ENCODE peak calls at places on chromosomes 1 and 21, in nine cellular contexts. One of them, this sample, is unnamed.

GRCh38 chr1:19398309-19398760 is 86.2 kb downstream of the SLC66A1 start:
- DNase-seq in body of pancreas: no peak
- DNase-seq in fibroblast of lung: peak
- DNase-seq in naive thymus-derived CD4-positive, alpha-beta T cell: no peak
- DNase-seq in stimulated activated CD4-positive, alpha-beta T cell treated with anti-CD3 and anti-CD28 coated beads, Interleukin-4, amount 100 ng/mL, for 1 hour: no peak
- DNase-seq in naive B cell: no peak
- DNase-seq in suprapubic skin: no peak
- DNase-seq in left ventricle myocardium inferior: no peak
- DNase-seq in ecto neural progenitor cell: no peak
- DNase-seq in this sample: no peak

GRCh38 chr1:10508511-10508951 is 33.8 kb downstream of the PEX14 start:
- DNase-seq in body of pancreas: no peak
- DNase-seq in fibroblast of lung: no peak
- DNase-seq in naive thymus-derived CD4-positive, alpha-beta T cell: no peak
- DNase-seq in stimulated activated CD4-positive, alpha-beta T cell treated with anti-CD3 and anti-CD28 coated beads, Interleukin-4, amount 100 ng/mL, for 1 hour: no peak
- DNase-seq in naive B cell: no peak
- DNase-seq in suprapubic skin: no peak
- DNase-seq in left ventricle myocardium inferior: no peak
- DNase-seq in ecto neural progenitor cell: peak
- DNase-seq in this sample: no peak

GRCh38 chr1:183632087-183632486 is 3.5 kb downstream of the ARPC5 start:
- DNase-seq in body of pancreas: no peak
- DNase-seq in fibroblast of lung: peak
- DNase-seq in naive thymus-derived CD4-positive, alpha-beta T cell: no peak
- DNase-seq in stimulated activated CD4-positive, alpha-beta T cell treated with anti-CD3 and anti-CD28 coated beads, Interleukin-4, amount 100 ng/mL, for 1 hour: no peak
- DNase-seq in naive B cell: no peak
- DNase-seq in suprapubic skin: no peak
- DNase-seq in left ventricle myocardium inferior: no peak
- DNase-seq in ecto neural progenitor cell: no peak
- DNase-seq in this sample: no peak

GRCh38 chr1:240366636-240367035 is 245.3 kb downstream of the GREM2 start:
- DNase-seq in body of pancreas: no peak
- DNase-seq in fibroblast of lung: no peak
- DNase-seq in naive thymus-derived CD4-positive, alpha-beta T cell: no peak
- DNase-seq in stimulated activated CD4-positive, alpha-beta T cell treated with anti-CD3 and anti-CD28 coated beads, Interleukin-4, amount 100 ng/mL, for 1 hour: no peak
- DNase-seq in naive B cell: no peak
- DNase-seq in suprapubic skin: no peak
- DNase-seq in left ventricle myocardium inferior: no peak
- DNase-seq in ecto neural progenitor cell: no peak
- DNase-seq in this sample: no peak

GRCh38 chr1:164767257-164768044 is 208.5 kb downstream of the PBX1 start:
- DNase-seq in body of pancreas: no peak
- DNase-seq in fibroblast of lung: peak
- DNase-seq in naive thymus-derived CD4-positive, alpha-beta T cell: no peak
- DNase-seq in stimulated activated CD4-positive, alpha-beta T cell treated with anti-CD3 and anti-CD28 coated beads, Interleukin-4, amount 100 ng/mL, for 1 hour: no peak
- DNase-seq in naive B cell: no peak
- DNase-seq in suprapubic skin: no peak
- DNase-seq in left ventricle myocardium inferior: no peak
- DNase-seq in ecto neural progenitor cell: no peak
- DNase-seq in this sample: peak

GRCh38 chr1:8004803-8005573 is 21.1 kb downstream of the ERRFI1 start:
- DNase-seq in body of pancreas: peak
- DNase-seq in fibroblast of lung: peak
- DNase-seq in naive thymus-derived CD4-positive, alpha-beta T cell: no peak
- DNase-seq in stimulated activated CD4-positive, alpha-beta T cell treated with anti-CD3 and anti-CD28 coated beads, Interleukin-4, amount 100 ng/mL, for 1 hour: no peak
- DNase-seq in naive B cell: no peak
- DNase-seq in suprapubic skin: peak
- DNase-seq in left ventricle myocardium inferior: peak
- DNase-seq in ecto neural progenitor cell: no peak
- DNase-seq in this sample: peak

GRCh38 chr21:42578034-42578433 is 64.4 kb downstream of the SLC37A1 start:
- DNase-seq in body of pancreas: peak
- DNase-seq in fibroblast of lung: no peak
- DNase-seq in naive thymus-derived CD4-positive, alpha-beta T cell: no peak
- DNase-seq in stimulated activated CD4-positive, alpha-beta T cell treated with anti-CD3 and anti-CD28 coated beads, Interleukin-4, amount 100 ng/mL, for 1 hour: no peak
- DNase-seq in naive B cell: no peak
- DNase-seq in suprapubic skin: no peak
- DNase-seq in left ventricle myocardium inferior: no peak
- DNase-seq in ecto neural progenitor cell: no peak
- DNase-seq in this sample: no peak

GRCh38 chr1:77757616-77758015 is 2.0 kb downstream of the USP33 start:
- DNase-seq in body of pancreas: no peak
- DNase-seq in fibroblast of lung: peak
- DNase-seq in naive thymus-derived CD4-positive, alpha-beta T cell: no peak
- DNase-seq in stimulated activated CD4-positive, alpha-beta T cell treated with anti-CD3 and anti-CD28 coated beads, Interleukin-4, amount 100 ng/mL, for 1 hour: no peak
- DNase-seq in naive B cell: no peak
- DNase-seq in suprapubic skin: no peak
- DNase-seq in left ventricle myocardium inferior: no peak
- DNase-seq in ecto neural progenitor cell: no peak
- DNase-seq in this sample: no peak

GRCh38 chr1:113021430-113022085 is 51.4 kb upstream of the LRIG2 start:
- DNase-seq in body of pancreas: no peak
- DNase-seq in fibroblast of lung: peak
- DNase-seq in naive thymus-derived CD4-positive, alpha-beta T cell: no peak
- DNase-seq in stimulated activated CD4-positive, alpha-beta T cell treated with anti-CD3 and anti-CD28 coated beads, Interleukin-4, amount 100 ng/mL, for 1 hour: no peak
- DNase-seq in naive B cell: no peak
- DNase-seq in suprapubic skin: no peak
- DNase-seq in left ventricle myocardium inferior: no peak
- DNase-seq in ecto neural progenitor cell: no peak
- DNase-seq in this sample: no peak

GRCh38 chr1:201255470-201256362 is 27.6 kb upstream of the PKP1 start:
- DNase-seq in body of pancreas: no peak
- DNase-seq in fibroblast of lung: no peak
- DNase-seq in naive thymus-derived CD4-positive, alpha-beta T cell: no peak
- DNase-seq in stimulated activated CD4-positive, alpha-beta T cell treated with anti-CD3 and anti-CD28 coated beads, Interleukin-4, amount 100 ng/mL, for 1 hour: no peak
- DNase-seq in naive B cell: no peak
- DNase-seq in suprapubic skin: no peak
- DNase-seq in left ventricle myocardium inferior: no peak
- DNase-seq in ecto neural progenitor cell: peak
- DNase-seq in this sample: no peak

GRCh38 chr1:230747139-230747730 is at the start of gene CAPN9:
- DNase-seq in body of pancreas: no peak
- DNase-seq in fibroblast of lung: no peak
- DNase-seq in naive thymus-derived CD4-positive, alpha-beta T cell: no peak
- DNase-seq in stimulated activated CD4-positive, alpha-beta T cell treated with anti-CD3 and anti-CD28 coated beads, Interleukin-4, amount 100 ng/mL, for 1 hour: no peak
- DNase-seq in naive B cell: no peak
- DNase-seq in suprapubic skin: no peak
- DNase-seq in left ventricle myocardium inferior: no peak
- DNase-seq in ecto neural progenitor cell: no peak
- DNase-seq in this sample: no peak

GRCh38 chr1:148161252-148161901 is 9.3 kb upstream of the NBPF11 start:
- DNase-seq in body of pancreas: no peak
- DNase-seq in fibroblast of lung: no peak
- DNase-seq in naive thymus-derived CD4-positive, alpha-beta T cell: no peak
- DNase-seq in stimulated activated CD4-positive, alpha-beta T cell treated with anti-CD3 and anti-CD28 coated beads, Interleukin-4, amount 100 ng/mL, for 1 hour: no peak
- DNase-seq in naive B cell: no peak
- DNase-seq in suprapubic skin: no peak
- DNase-seq in left ventricle myocardium inferior: no peak
- DNase-seq in ecto neural progenitor cell: peak
- DNase-seq in this sample: no peak

GRCh38 chr1:25795955-25796806 is 3.8 kb upstream of the SELENON start:
- DNase-seq in body of pancreas: peak
- DNase-seq in fibroblast of lung: no peak
- DNase-seq in naive thymus-derived CD4-positive, alpha-beta T cell: no peak
- DNase-seq in stimulated activated CD4-positive, alpha-beta T cell treated with anti-CD3 and anti-CD28 coated beads, Interleukin-4, amount 100 ng/mL, for 1 hour: peak
- DNase-seq in naive B cell: no peak
- DNase-seq in suprapubic skin: no peak
- DNase-seq in left ventricle myocardium inferior: no peak
- DNase-seq in ecto neural progenitor cell: no peak
- DNase-seq in this sample: no peak

GRCh38 chr1:214707306-214708087 is 104.5 kb downstream of the CENPF start:
- DNase-seq in body of pancreas: no peak
- DNase-seq in fibroblast of lung: peak
- DNase-seq in naive thymus-derived CD4-positive, alpha-beta T cell: no peak
- DNase-seq in stimulated activated CD4-positive, alpha-beta T cell treated with anti-CD3 and anti-CD28 coated beads, Interleukin-4, amount 100 ng/mL, for 1 hour: no peak
- DNase-seq in naive B cell: no peak
- DNase-seq in suprapubic skin: no peak
- DNase-seq in left ventricle myocardium inferior: no peak
- DNase-seq in ecto neural progenitor cell: no peak
- DNase-seq in this sample: no peak

GRCh38 chr1:225999912-226000337 is 782 bp upstream of the SDE2 start:
- DNase-seq in body of pancreas: no peak
- DNase-seq in fibroblast of lung: peak
- DNase-seq in naive thymus-derived CD4-positive, alpha-beta T cell: no peak
- DNase-seq in stimulated activated CD4-positive, alpha-beta T cell treated with anti-CD3 and anti-CD28 coated beads, Interleukin-4, amount 100 ng/mL, for 1 hour: no peak
- DNase-seq in naive B cell: peak
- DNase-seq in suprapubic skin: no peak
- DNase-seq in left ventricle myocardium inferior: no peak
- DNase-seq in ecto neural progenitor cell: no peak
- DNase-seq in this sample: peak

GRCh38 chr1:184150776-184151531 is 99.4 kb downstream of the TSEN15 start:
- DNase-seq in body of pancreas: no peak
- DNase-seq in fibroblast of lung: peak
- DNase-seq in naive thymus-derived CD4-positive, alpha-beta T cell: no peak
- DNase-seq in stimulated activated CD4-positive, alpha-beta T cell treated with anti-CD3 and anti-CD28 coated beads, Interleukin-4, amount 100 ng/mL, for 1 hour: no peak
- DNase-seq in naive B cell: no peak
- DNase-seq in suprapubic skin: no peak
- DNase-seq in left ventricle myocardium inferior: no peak
- DNase-seq in ecto neural progenitor cell: no peak
- DNase-seq in this sample: peak

GRCh38 chr1:60895167-60896124 is 186.9 kb upstream of the NFIA start:
- DNase-seq in body of pancreas: no peak
- DNase-seq in fibroblast of lung: no peak
- DNase-seq in naive thymus-derived CD4-positive, alpha-beta T cell: no peak
- DNase-seq in stimulated activated CD4-positive, alpha-beta T cell treated with anti-CD3 and anti-CD28 coated beads, Interleukin-4, amount 100 ng/mL, for 1 hour: no peak
- DNase-seq in naive B cell: no peak
- DNase-seq in suprapubic skin: no peak
- DNase-seq in left ventricle myocardium inferior: no peak
- DNase-seq in ecto neural progenitor cell: no peak
- DNase-seq in this sample: no peak

GRCh38 chr1:173095632-173096031 is 44.9 kb upstream of the TNFSF18 start:
- DNase-seq in body of pancreas: no peak
- DNase-seq in fibroblast of lung: peak
- DNase-seq in naive thymus-derived CD4-positive, alpha-beta T cell: no peak
- DNase-seq in stimulated activated CD4-positive, alpha-beta T cell treated with anti-CD3 and anti-CD28 coated beads, Interleukin-4, amount 100 ng/mL, for 1 hour: no peak
- DNase-seq in naive B cell: no peak
- DNase-seq in suprapubic skin: no peak
- DNase-seq in left ventricle myocardium inferior: no peak
- DNase-seq in ecto neural progenitor cell: no peak
- DNase-seq in this sample: no peak

GRCh38 chr1:154342132-154342531 is 16.8 kb downstream of the ATP8B2 start:
- DNase-seq in body of pancreas: no peak
- DNase-seq in fibroblast of lung: no peak
- DNase-seq in naive thymus-derived CD4-positive, alpha-beta T cell: no peak
- DNase-seq in stimulated activated CD4-positive, alpha-beta T cell treated with anti-CD3 and anti-CD28 coated beads, Interleukin-4, amount 100 ng/mL, for 1 hour: no peak
- DNase-seq in naive B cell: no peak
- DNase-seq in suprapubic skin: no peak
- DNase-seq in left ventricle myocardium inferior: no peak
- DNase-seq in ecto neural progenitor cell: no peak
- DNase-seq in this sample: no peak

GRCh38 chr1:154178856-154179811 is 12.8 kb downstream of the TPM3 start:
- DNase-seq in body of pancreas: no peak
- DNase-seq in fibroblast of lung: no peak
- DNase-seq in naive thymus-derived CD4-positive, alpha-beta T cell: no peak
- DNase-seq in stimulated activated CD4-positive, alpha-beta T cell treated with anti-CD3 and anti-CD28 coated beads, Interleukin-4, amount 100 ng/mL, for 1 hour: no peak
- DNase-seq in naive B cell: no peak
- DNase-seq in suprapubic skin: no peak
- DNase-seq in left ventricle myocardium inferior: no peak
- DNase-seq in ecto neural progenitor cell: no peak
- DNase-seq in this sample: no peak

GRCh38 chr1:234965128-234965527 is 163.5 kb downstream of the TOMM20 start:
- DNase-seq in body of pancreas: no peak
- DNase-seq in fibroblast of lung: peak
- DNase-seq in naive thymus-derived CD4-positive, alpha-beta T cell: no peak
- DNase-seq in stimulated activated CD4-positive, alpha-beta T cell treated with anti-CD3 and anti-CD28 coated beads, Interleukin-4, amount 100 ng/mL, for 1 hour: no peak
- DNase-seq in naive B cell: no peak
- DNase-seq in suprapubic skin: no peak
- DNase-seq in left ventricle myocardium inferior: no peak
- DNase-seq in ecto neural progenitor cell: no peak
- DNase-seq in this sample: no peak